ENCODE peak calls at places on chromosomes 16 and 17, in eight cellular contexts. One of them, this sample, is unnamed.

GRCh38 chr17:45018514-45019176 is 32.8 kb downstream of the DCAKD start:
- DNase-seq in pancreas: no peak
- DNase-seq in left ventricle myocardium inferior: peak; percentile 37
- DNase-seq in DND-41: peak; percentile 52
- DNase-seq in mucosa of descending colon: peak; percentile 51
- DNase-seq in omental fat pad: no peak
- DNase-seq in fibroblast of lung: no peak
- DNase-seq in progenitor cell of endocrine pancreas: no peak
- DNase-seq in this sample: no peak

GRCh38 chr17:65975878-65976277 is 216.1 kb downstream of the CEP112 start:
- DNase-seq in fibroblast of lung: no peak
- DNase-seq in omental fat pad: no peak
- DNase-seq in pancreas: no peak
- DNase-seq in DND-41: no peak
- DNase-seq in progenitor cell of endocrine pancreas: no peak
- DNase-seq in mucosa of descending colon: no peak
- DNase-seq in left ventricle myocardium inferior: no peak
- DNase-seq in this sample: no peak

GRCh38 chr17:1714980-1715802 is 5.0 kb upstream of the TLCD2 start:
- DNase-seq in fibroblast of lung: peak; percentile 87
- DNase-seq in left ventricle myocardium inferior: peak; percentile 94
- DNase-seq in omental fat pad: peak; percentile 72
- DNase-seq in pancreas: peak; percentile 86
- DNase-seq in progenitor cell of endocrine pancreas: peak; percentile 43
- DNase-seq in mucosa of descending colon: peak; percentile 90
- DNase-seq in DND-41: peak; percentile 20
- DNase-seq in this sample: peak; percentile 79

GRCh38 chr16:17334096-17334495 is 136.7 kb downstream of the XYLT1 start:
- DNase-seq in pancreas: no peak
- DNase-seq in DND-41: no peak
- DNase-seq in mucosa of descending colon: no peak
- DNase-seq in progenitor cell of endocrine pancreas: no peak
- DNase-seq in omental fat pad: no peak
- DNase-seq in fibroblast of lung: peak; percentile 88
- DNase-seq in left ventricle myocardium inferior: no peak
- DNase-seq in this sample: no peak

GRCh38 chr16:29820271-29820701 is at the start of gene MVP:
- DNase-seq in fibroblast of lung: peak; percentile 63
- DNase-seq in pancreas: peak; percentile 81
- DNase-seq in omental fat pad: no peak
- DNase-seq in progenitor cell of endocrine pancreas: no peak
- DNase-seq in DND-41: peak; percentile 42
- DNase-seq in mucosa of descending colon: peak; percentile 84
- DNase-seq in left ventricle myocardium inferior: peak; percentile 67
- DNase-seq in this sample: no peak

GRCh38 chr17:10013360-10014112 is 108.5 kb upstream of the RCVRN start:
- DNase-seq in progenitor cell of endocrine pancreas: no peak
- DNase-seq in omental fat pad: no peak
- DNase-seq in mucosa of descending colon: no peak
- DNase-seq in left ventricle myocardium inferior: no peak
- DNase-seq in fibroblast of lung: no peak
- DNase-seq in DND-41: no peak
- DNase-seq in pancreas: no peak
- DNase-seq in this sample: no peak

GRCh38 chr16:58392215-58393137 is at the start of gene GINS3:
- DNase-seq in progenitor cell of endocrine pancreas: peak; percentile 61
- DNase-seq in mucosa of descending colon: peak; percentile 89
- DNase-seq in fibroblast of lung: peak; percentile 96
- DNase-seq in omental fat pad: peak; percentile 54
- DNase-seq in DND-41: peak; percentile 96
- DNase-seq in pancreas: peak; percentile 85
- DNase-seq in left ventricle myocardium inferior: peak; percentile 90
- DNase-seq in this sample: peak; percentile 57

GRCh38 chr17:51995797-51996403 is 162.6 kb downstream of the CA10 start:
- DNase-seq in DND-41: no peak
- DNase-seq in omental fat pad: no peak
- DNase-seq in fibroblast of lung: no peak
- DNase-seq in pancreas: no peak
- DNase-seq in left ventricle myocardium inferior: no peak
- DNase-seq in progenitor cell of endocrine pancreas: no peak
- DNase-seq in mucosa of descending colon: no peak
- DNase-seq in this sample: no peak

GRCh38 chr17:8884336-8884990 is 17.0 kb upstream of the PIK3R6 start:
- DNase-seq in pancreas: no peak
- DNase-seq in DND-41: no peak
- DNase-seq in progenitor cell of endocrine pancreas: no peak
- DNase-seq in left ventricle myocardium inferior: no peak
- DNase-seq in mucosa of descending colon: no peak
- DNase-seq in omental fat pad: no peak
- DNase-seq in fibroblast of lung: no peak
- DNase-seq in this sample: no peak

GRCh38 chr17:61188081-61188480 is 211.6 kb upstream of the TBX2 start:
- DNase-seq in progenitor cell of endocrine pancreas: no peak
- DNase-seq in left ventricle myocardium inferior: no peak
- DNase-seq in DND-41: no peak
- DNase-seq in pancreas: no peak
- DNase-seq in mucosa of descending colon: no peak
- DNase-seq in fibroblast of lung: no peak
- DNase-seq in omental fat pad: no peak
- DNase-seq in this sample: no peak

GRCh38 chr16:74991593-74992403 is 6.9 kb upstream of the WDR59 start:
- DNase-seq in DND-41: no peak
- DNase-seq in pancreas: peak; percentile 42
- DNase-seq in mucosa of descending colon: no peak
- DNase-seq in progenitor cell of endocrine pancreas: no peak
- DNase-seq in left ventricle myocardium inferior: no peak
- DNase-seq in omental fat pad: no peak
- DNase-seq in fibroblast of lung: no peak
- DNase-seq in this sample: no peak

GRCh38 chr17:180380-181212 is 854 bp downstream of the DOC2B start:
- DNase-seq in left ventricle myocardium inferior: peak; percentile 35
- DNase-seq in mucosa of descending colon: no peak
- DNase-seq in fibroblast of lung: no peak
- DNase-seq in DND-41: no peak
- DNase-seq in pancreas: peak; percentile 37
- DNase-seq in omental fat pad: no peak
- DNase-seq in progenitor cell of endocrine pancreas: no peak
- DNase-seq in this sample: no peak

GRCh38 chr16:12097523-12098428 is 121.2 kb downstream of the SNX29 start:
- DNase-seq in progenitor cell of endocrine pancreas: no peak
- DNase-seq in DND-41: no peak
- DNase-seq in omental fat pad: no peak
- DNase-seq in mucosa of descending colon: no peak
- DNase-seq in left ventricle myocardium inferior: peak; percentile 32
- DNase-seq in pancreas: no peak
- DNase-seq in fibroblast of lung: peak; percentile 36
- DNase-seq in this sample: no peak

GRCh38 chr16:79411805-79412204 is 188.7 kb downstream of the MAF start:
- DNase-seq in mucosa of descending colon: no peak
- DNase-seq in fibroblast of lung: no peak
- DNase-seq in omental fat pad: no peak
- DNase-seq in DND-41: no peak
- DNase-seq in left ventricle myocardium inferior: no peak
- DNase-seq in progenitor cell of endocrine pancreas: no peak
- DNase-seq in pancreas: no peak
- DNase-seq in this sample: no peak

GRCh38 chr17:77247048-77247541 is 106.3 kb downstream of the SEC14L1 start:
- DNase-seq in fibroblast of lung: peak; percentile 57
- DNase-seq in pancreas: peak; percentile 72
- DNase-seq in mucosa of descending colon: peak; percentile 89
- DNase-seq in progenitor cell of endocrine pancreas: peak; percentile 89
- DNase-seq in DND-41: peak; percentile 84
- DNase-seq in omental fat pad: peak; percentile 83
- DNase-seq in left ventricle myocardium inferior: peak; percentile 87
- DNase-seq in this sample: peak; percentile 73

GRCh38 chr16:10009691-10010090 is 172.5 kb downstream of the GRIN2A start:
- DNase-seq in DND-41: no peak
- DNase-seq in omental fat pad: no peak
- DNase-seq in pancreas: no peak
- DNase-seq in progenitor cell of endocrine pancreas: no peak
- DNase-seq in fibroblast of lung: no peak
- DNase-seq in left ventricle myocardium inferior: no peak
- DNase-seq in mucosa of descending colon: no peak
- DNase-seq in this sample: no peak

GRCh38 chr16:69618307-69618706 is 52.5 kb downstream of the NFAT5 start:
- DNase-seq in omental fat pad: no peak
- DNase-seq in progenitor cell of endocrine pancreas: no peak
- DNase-seq in fibroblast of lung: peak; percentile 51
- DNase-seq in mucosa of descending colon: no peak
- DNase-seq in DND-41: no peak
- DNase-seq in pancreas: no peak
- DNase-seq in left ventricle myocardium inferior: no peak
- DNase-seq in this sample: no peak

GRCh38 chr17:80662557-80662956 is 117.9 kb downstream of the RPTOR start:
- DNase-seq in pancreas: no peak
- DNase-seq in mucosa of descending colon: no peak
- DNase-seq in fibroblast of lung: no peak
- DNase-seq in omental fat pad: no peak
- DNase-seq in DND-41: no peak
- DNase-seq in left ventricle myocardium inferior: no peak
- DNase-seq in progenitor cell of endocrine pancreas: no peak
- DNase-seq in this sample: no peak

GRCh38 chr16:84605339-84605848 is 12.5 kb downstream of the COTL1 start:
- DNase-seq in fibroblast of lung: no peak
- DNase-seq in pancreas: no peak
- DNase-seq in progenitor cell of endocrine pancreas: no peak
- DNase-seq in DND-41: no peak
- DNase-seq in left ventricle myocardium inferior: no peak
- DNase-seq in mucosa of descending colon: no peak
- DNase-seq in omental fat pad: no peak
- DNase-seq in this sample: no peak

GRCh38 chr17:66610734-66611133 is 224.2 kb upstream of the CACNG5 start:
- DNase-seq in mucosa of descending colon: no peak
- DNase-seq in progenitor cell of endocrine pancreas: no peak
- DNase-seq in fibroblast of lung: no peak
- DNase-seq in pancreas: no peak
- DNase-seq in DND-41: no peak
- DNase-seq in left ventricle myocardium inferior: no peak
- DNase-seq in omental fat pad: no peak
- DNase-seq in this sample: no peak

GRCh38 chr17:81429813-81430510 is 34.7 kb downstream of the BAHCC1 start:
- DNase-seq in DND-41: peak; percentile 83
- DNase-seq in mucosa of descending colon: peak; percentile 48
- DNase-seq in progenitor cell of endocrine pancreas: no peak
- DNase-seq in left ventricle myocardium inferior: peak; percentile 44
- DNase-seq in omental fat pad: no peak
- DNase-seq in pancreas: no peak
- DNase-seq in fibroblast of lung: no peak
- DNase-seq in this sample: no peak

GRCh38 chr16:79598341-79599181 is 2.0 kb downstream of the MAF start:
- DNase-seq in omental fat pad: no peak
- DNase-seq in left ventricle myocardium inferior: peak; percentile 62
- DNase-seq in pancreas: peak; percentile 24
- DNase-seq in progenitor cell of endocrine pancreas: peak; percentile 51
- DNase-seq in DND-41: peak; percentile 11
- DNase-seq in mucosa of descending colon: peak; percentile 54
- DNase-seq in fibroblast of lung: peak; percentile 65
- DNase-seq in this sample: peak; percentile 68

GRCh38 chr17:76365256-76365903 is 11.7 kb upstream of the PRPSAP1 start:
- DNase-seq in progenitor cell of endocrine pancreas: no peak
- DNase-seq in pancreas: no peak
- DNase-seq in DND-41: no peak
- DNase-seq in mucosa of descending colon: no peak
- DNase-seq in left ventricle myocardium inferior: no peak
- DNase-seq in omental fat pad: no peak
- DNase-seq in fibroblast of lung: no peak
- DNase-seq in this sample: no peak

GRCh38 chr17:13181683-13182082 is 163.9 kb upstream of the ELAC2 start:
- DNase-seq in pancreas: no peak
- DNase-seq in omental fat pad: no peak
- DNase-seq in DND-41: no peak
- DNase-seq in fibroblast of lung: no peak
- DNase-seq in mucosa of descending colon: no peak
- DNase-seq in progenitor cell of endocrine pancreas: no peak
- DNase-seq in left ventricle myocardium inferior: no peak
- DNase-seq in this sample: no peak

GRCh38 chr17:13182450-13182849 is 164.6 kb upstream of the ELAC2 start:
- DNase-seq in fibroblast of lung: no peak
- DNase-seq in progenitor cell of endocrine pancreas: no peak
- DNase-seq in mucosa of descending colon: peak; percentile 28
- DNase-seq in DND-41: no peak
- DNase-seq in left ventricle myocardium inferior: no peak
- DNase-seq in omental fat pad: no peak
- DNase-seq in pancreas: no peak
- DNase-seq in this sample: no peak

DNA sequence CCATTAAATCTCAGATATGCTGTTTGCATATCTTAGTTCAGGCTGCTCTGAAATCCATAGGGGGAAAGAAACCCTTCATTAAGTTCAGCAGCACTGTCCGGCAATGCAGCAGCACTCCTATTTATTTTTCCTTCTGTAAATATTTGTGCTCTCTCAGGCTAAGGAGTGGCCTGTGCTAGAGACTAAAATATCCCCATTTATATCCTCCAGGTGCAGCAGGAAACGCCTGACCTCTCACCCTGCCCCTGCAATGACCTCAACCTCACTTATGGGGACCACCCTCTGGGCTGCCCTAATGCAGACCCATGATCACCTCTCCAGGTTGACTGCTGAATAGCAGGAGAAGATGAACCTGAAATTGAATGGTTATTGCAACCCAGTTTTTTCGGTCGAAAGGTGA is 165.0 kb upstream of the ELAC2 start:
- DNase-seq in progenitor cell of endocrine pancreas: peak; percentile 55
- DNase-seq in pancreas: no peak
- DNase-seq in fibroblast of lung: no peak
- DNase-seq in mucosa of descending colon: peak; percentile 29
- DNase-seq in DND-41: no peak
- DNase-seq in omental fat pad: no peak
- DNase-seq in left ventricle myocardium inferior: no peak
- DNase-seq in this sample: no peak
- TF ChIP-seq CTCF in progenitor cell of endocrine pancreas: peak; percentile 46
- TF ChIP-seq CTCF in pancreas: no peak
- TF ChIP-seq CTCF in fibroblast of lung: no peak
- TF ChIP-seq CTCF in mucosa of descending colon: no peak
- TF ChIP-seq CTCF in DND-41: no peak
- TF ChIP-seq CTCF in omental fat pad: no peak
- TF ChIP-seq CTCF in left ventricle myocardium inferior: no peak
- TF ChIP-seq CTCF in this sample: no peak

GRCh38 chr16:89560413-89561194 is at the start of gene RPL13:
- DNase-seq in left ventricle myocardium inferior: peak; percentile 94
- DNase-seq in pancreas: peak; percentile 93
- DNase-seq in omental fat pad: peak; percentile 74
- DNase-seq in fibroblast of lung: peak; percentile 95
- DNase-seq in progenitor cell of endocrine pancreas: peak; percentile 84
- DNase-seq in mucosa of descending colon: peak; percentile 95
- DNase-seq in DND-41: peak; percentile 95
- DNase-seq in this sample: peak; percentile 95
- TF ChIP-seq CTCF in left ventricle myocardium inferior: no peak
- TF ChIP-seq CTCF in pancreas: no peak
- TF ChIP-seq CTCF in omental fat pad: no peak
- TF ChIP-seq CTCF in fibroblast of lung: no peak
- TF ChIP-seq CTCF in progenitor cell of endocrine pancreas: no peak
- TF ChIP-seq CTCF in mucosa of descending colon: no peak
- TF ChIP-seq CTCF in DND-41: peak; percentile 15
- TF ChIP-seq CTCF in this sample: no peak

GRCh38 chr16:53882310-53882709 is 178.4 kb downstream of the FTO start:
- DNase-seq in omental fat pad: no peak
- DNase-seq in pancreas: no peak
- DNase-seq in fibroblast of lung: no peak
- DNase-seq in progenitor cell of endocrine pancreas: no peak
- DNase-seq in DND-41: no peak
- DNase-seq in left ventricle myocardium inferior: no peak
- DNase-seq in mucosa of descending colon: no peak
- DNase-seq in this sample: no peak
- TF ChIP-seq CTCF in omental fat pad: no peak
- TF ChIP-seq CTCF in pancreas: no peak
- TF ChIP-seq CTCF in fibroblast of lung: no peak
- TF ChIP-seq CTCF in progenitor cell of endocrine pancreas: no peak
- TF ChIP-seq CTCF in DND-41: peak; percentile 24
- TF ChIP-seq CTCF in left ventricle myocardium inferior: no peak
- TF ChIP-seq CTCF in mucosa of descending colon: no peak
- TF ChIP-seq CTCF in this sample: no peak

GRCh38 chr17:17500999-17501605 is 4.9 kb upstream of the RASD1 start:
- DNase-seq in mucosa of descending colon: peak; percentile 29
- DNase-seq in pancreas: no peak
- DNase-seq in DND-41: peak; percentile 40
- DNase-seq in fibroblast of lung: no peak
- DNase-seq in omental fat pad: no peak
- DNase-seq in progenitor cell of endocrine pancreas: no peak
- DNase-seq in left ventricle myocardium inferior: no peak
- DNase-seq in this sample: no peak
- TF ChIP-seq CTCF in mucosa of descending colon: no peak
- TF ChIP-seq CTCF in pancreas: no peak
- TF ChIP-seq CTCF in DND-41: peak; percentile 67
- TF ChIP-seq CTCF in fibroblast of lung: peak; percentile 34
- TF ChIP-seq CTCF in omental fat pad: no peak
- TF ChIP-seq CTCF in progenitor cell of endocrine pancreas: peak; percentile 48
- TF ChIP-seq CTCF in left ventricle myocardium inferior: no peak
- TF ChIP-seq CTCF in this sample: no peak

This sample was measured in breast epithelium.